ENCODE peak calls at places on chromosomes 12 and 14, in nine cellular contexts. P, U, L, A, Z, B, H, R and F are unnamed samples.

GRCh38 chr12:122862872-122863701 is 27.8 kb downstream of the HIP1R start:
- DNase-seq in P (no peak), U (peak; percentile 88), L (no peak), A (no peak), Z (no peak), B (peak; percentile 39), H (no peak), R (peak; percentile 22), F (no peak)

GRCh38 chr14:104461676-104462443 is 117.7 kb upstream of the C14orf180 start:
- DNase-seq in P (no peak), U (no peak), L (peak; percentile 61), A (peak; percentile 45), Z (no peak), B (no peak), H (no peak), R (peak; percentile 85), F (no peak)

GRCh38 chr12:127810026-127810425 is 456.9 kb upstream of the TMEM132C start:
- DNase-seq in P (no peak), U (peak; percentile 55), L (no peak), A (no peak), Z (peak; percentile 97), B (peak; percentile 72), H (no peak), R (no peak), F (no peak)

GRCh38 chr12:11653215-11653753 is 3.8 kb downstream of the ETV6 start:
- DNase-seq in P (peak; percentile 55), U (no peak), L (no peak), A (no peak), Z (peak; percentile 23), B (no peak), H (no peak), R (no peak), F (no peak)

GRCh38 chr14:34502826-34503225 is 36.7 kb downstream of the EAPP start:
- DNase-seq in P (no peak), U (no peak), L (no peak), A (no peak), Z (peak; percentile 9), B (no peak), H (no peak), R (no peak), F (no peak)

GRCh38 chr12:6927379-6927991 is at the start of gene ATN1:
- DNase-seq in P (no peak), U (peak; percentile 92), L (peak; percentile 84), A (peak; percentile 97), Z (peak; percentile 76), B (peak; percentile 53), H (no peak), R (peak; percentile 91), F (no peak)

GRCh38 chr12:10031771-10032175 is 1.3 kb downstream of the CLEC9A start:
- DNase-seq in P (no peak), U (no peak), L (no peak), A (peak; percentile 67), Z (peak; percentile 94), B (peak; percentile 86), H (no peak), R (no peak), F (no peak)

GRCh38 chr12:62933220-62933870 is 1.6 kb downstream of the PPM1H start:
- DNase-seq in P (no peak), U (peak; percentile 31), L (peak; percentile 57), A (peak; percentile 90), Z (no peak), B (peak; percentile 73), H (no peak), R (peak; percentile 16), F (no peak)

GRCh38 chr12:67813509-67813908 is 165.0 kb downstream of the DYRK2 start:
- DNase-seq in P (no peak), U (no peak), L (no peak), A (no peak), Z (peak; percentile 30), B (peak; percentile 65), H (no peak), R (no peak), F (no peak)

GRCh38 chr12:57765003-57765697 is 1.7 kb downstream of the CYP27B1 start:
- DNase-seq in P (no peak), U (peak; percentile 50), L (peak; percentile 73), A (peak; percentile 86), Z (peak; percentile 69), B (peak; percentile 55), H (peak; percentile 21), R (peak; percentile 81), F (no peak)

GRCh38 chr14:68574906-68575305 is 218.0 kb downstream of the ZFP36L1 start:
- DNase-seq in P (no peak), U (no peak), L (no peak), A (no peak), Z (peak; percentile 42), B (peak; percentile 12), H (no peak), R (no peak), F (no peak)

GRCh38 chr12:106629797-106630669 is 47.2 kb downstream of the RFX4 start:
- DNase-seq in P (no peak), U (no peak), L (no peak), A (no peak), Z (peak; percentile 14), B (peak; percentile 43), H (no peak), R (peak; percentile 31), F (no peak)

GRCh38 chr14:99909500-99910064 is 116.4 kb downstream of the EML1 start:
- DNase-seq in P (no peak), U (peak; percentile 22), L (no peak), A (no peak), Z (peak; percentile 8), B (no peak), H (no peak), R (no peak), F (no peak)

GRCh38 chr12:108338915-108339657 is at the start of gene CMKLR1:
- DNase-seq in P (no peak), U (peak; percentile 24), L (peak; percentile 22), A (peak; percentile 50), Z (peak; percentile 54), B (no peak), H (no peak), R (peak; percentile 78), F (no peak)

GRCh38 chr12:57816001-57816854 is 2.3 kb downstream of the AVIL start:
- DNase-seq in P (no peak), U (no peak), L (no peak), A (no peak), Z (no peak), B (no peak), H (no peak), R (peak; percentile 67), F (no peak)

GRCh38 chr14:77126461-77126990 is 15.1 kb downstream of the ZDHHC22 start:
- DNase-seq in P (no peak), U (no peak), L (no peak), A (no peak), Z (no peak), B (no peak), H (no peak), R (no peak), F (no peak)

GRCh38 chr12:114605918-114606317 is 78.1 kb downstream of the TBX3 start:
- DNase-seq in P (no peak), U (no peak), L (no peak), A (no peak), Z (no peak), B (no peak), H (no peak), R (no peak), F (no peak)

GRCh38 chr14:52856139-52856538 is 64.7 kb upstream of the GNPNAT1 start:
- DNase-seq in P (no peak), U (no peak), L (no peak), A (no peak), Z (no peak), B (no peak), H (no peak), R (no peak), F (no peak)

GRCh38 chr14:30227871-30228270 is 300.2 kb upstream of the PRKD1 start:
- DNase-seq in P (no peak), U (peak; percentile 50), L (no peak), A (no peak), Z (peak; percentile 82), B (peak; percentile 86), H (no peak), R (no peak), F (no peak)

DNA sequence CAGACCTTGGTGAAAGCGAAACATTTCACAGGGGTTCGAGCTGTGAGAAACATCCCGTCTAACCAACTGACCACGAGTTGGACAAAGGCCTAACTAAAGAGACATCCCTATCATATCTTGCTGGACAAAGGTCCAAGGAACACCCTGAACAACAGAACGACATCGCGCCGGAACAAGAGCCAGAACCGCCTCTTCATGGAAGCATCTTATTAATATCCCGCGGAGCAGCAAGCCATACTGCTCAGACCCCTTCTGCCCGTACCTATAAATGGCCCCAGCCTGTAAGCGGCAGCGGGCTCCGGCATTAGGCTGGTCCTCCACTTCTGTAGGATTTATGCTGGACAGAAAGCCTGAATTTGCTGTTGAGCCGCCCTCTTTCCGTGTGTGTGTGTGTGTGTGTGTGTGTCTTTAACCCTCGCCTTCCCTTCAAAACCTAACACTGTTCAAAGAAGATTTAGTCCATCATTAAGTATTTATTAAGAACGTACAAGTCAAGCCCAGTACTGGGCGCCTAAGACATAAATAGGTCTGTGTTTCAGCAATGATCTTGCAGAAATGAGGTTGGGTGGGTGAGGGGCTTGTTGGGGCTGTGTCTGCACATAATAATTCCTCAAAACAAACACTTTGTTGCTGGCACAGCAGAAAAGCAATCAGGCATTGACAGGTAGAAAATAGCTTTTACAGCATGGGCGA is 1.9 kb downstream of the SLC6A15 start:
- DNase-seq in P (no peak), U (peak; percentile 8), L (peak; percentile 61), A (peak; percentile 23), Z (peak; percentile 63), B (no peak), H (no peak), R (peak; percentile 36), F (no peak)
- TF ChIP-seq EZH2phosphoT487 in P (no peak), U (no peak), L (no peak), A (no peak), Z (no peak), B (no peak), H (no peak), R (no peak), F (no peak)

DNA sequence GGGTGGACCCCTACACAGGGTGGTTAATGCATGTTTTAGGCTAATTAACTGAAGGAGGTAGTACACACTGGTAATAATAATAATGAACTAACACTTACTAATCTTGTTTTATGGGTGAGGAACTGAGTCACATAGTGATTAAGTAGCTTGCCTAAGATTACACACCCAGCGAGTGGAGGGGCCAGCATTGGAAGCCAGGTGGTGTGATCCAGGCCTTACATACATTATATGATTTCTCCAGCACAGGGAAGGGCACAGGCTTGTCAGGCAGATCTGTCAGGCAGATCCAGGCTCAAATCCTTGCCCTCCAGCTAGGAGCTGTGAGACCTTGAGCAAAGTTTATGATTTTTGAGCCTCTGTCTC is 19.1 kb upstream of the CEBPE start:
- DNase-seq in P (no peak), U (no peak), L (no peak), A (no peak), Z (peak; percentile 64), B (no peak), H (no peak), R (no peak), F (no peak)
- TF ChIP-seq EZH2phosphoT487 in P (no peak), U (no peak), L (no peak), A (no peak), Z (no peak), B (no peak), H (no peak), R (no peak), F (no peak)

GRCh38 chr12:75969768-75970167 is 61.8 kb downstream of the PHLDA1 start:
- DNase-seq in P (no peak), U (no peak), L (peak; percentile 41), A (peak; percentile 79), Z (peak; percentile 67), B (no peak), H (no peak), R (no peak), F (no peak)
- TF ChIP-seq EZH2phosphoT487 in P (no peak), U (no peak), L (no peak), A (no peak), Z (no peak), B (no peak), H (no peak), R (no peak), F (no peak)

GRCh38 chr12:112971248-112971647 is 7.1 kb upstream of the OAS2 start:
- DNase-seq in P (no peak), U (no peak), L (no peak), A (no peak), Z (no peak), B (no peak), H (no peak), R (peak; percentile 78), F (no peak)
- TF ChIP-seq EZH2phosphoT487 in P (no peak), U (no peak), L (no peak), A (no peak), Z (no peak), B (no peak), H (no peak), R (no peak), F (no peak)